ENCODE peak calls at places on chromosomes 3 and 15, in four cellular contexts. One of them, this sample, is unnamed.

GRCh38 chr15:52133510-52134220 is 21.1 kb upstream of the BCL2L10 start:
- DNase-seq in uterus: no peak
- DNase-seq in CD8-positive, alpha-beta T cell: no peak
- DNase-seq in stimulated activated CD4-positive, alpha-beta T cell treated with anti-CD3 and anti-CD28 coated beads, TNF-alpha, amount 100 ng/mL, for 4 hours: no peak
- DNase-seq in this sample: no peak

GRCh38 chr3:173732237-173732636 is 334.7 kb downstream of the NLGN1 start:
- DNase-seq in uterus: no peak
- DNase-seq in CD8-positive, alpha-beta T cell: no peak
- DNase-seq in stimulated activated CD4-positive, alpha-beta T cell treated with anti-CD3 and anti-CD28 coated beads, TNF-alpha, amount 100 ng/mL, for 4 hours: no peak
- DNase-seq in this sample: no peak

GRCh38 chr3:47008258-47008671 is 28.8 kb downstream of the NBEAL2 start:
- DNase-seq in uterus: peak; percentile 17
- DNase-seq in CD8-positive, alpha-beta T cell: no peak
- DNase-seq in stimulated activated CD4-positive, alpha-beta T cell treated with anti-CD3 and anti-CD28 coated beads, TNF-alpha, amount 100 ng/mL, for 4 hours: no peak
- DNase-seq in this sample: no peak

GRCh38 chr15:52559583-52559982 is 9.2 kb downstream of the ARPP19 start:
- DNase-seq in uterus: no peak
- DNase-seq in CD8-positive, alpha-beta T cell: no peak
- DNase-seq in stimulated activated CD4-positive, alpha-beta T cell treated with anti-CD3 and anti-CD28 coated beads, TNF-alpha, amount 100 ng/mL, for 4 hours: peak; percentile 1
- DNase-seq in this sample: peak; percentile 20

GRCh38 chr3:69033470-69033869 is 18.7 kb downstream of the TMF1 start:
- DNase-seq in uterus: no peak
- DNase-seq in CD8-positive, alpha-beta T cell: no peak
- DNase-seq in stimulated activated CD4-positive, alpha-beta T cell treated with anti-CD3 and anti-CD28 coated beads, TNF-alpha, amount 100 ng/mL, for 4 hours: no peak
- DNase-seq in this sample: no peak

GRCh38 chr15:95162967-95163531 is 931.7 kb downstream of the MCTP2 start:
- DNase-seq in uterus: peak; percentile 39
- DNase-seq in CD8-positive, alpha-beta T cell: no peak
- DNase-seq in stimulated activated CD4-positive, alpha-beta T cell treated with anti-CD3 and anti-CD28 coated beads, TNF-alpha, amount 100 ng/mL, for 4 hours: no peak
- DNase-seq in this sample: no peak

GRCh38 chr15:99454941-99455795 is 110.6 kb upstream of the MEF2A start:
- DNase-seq in uterus: peak; percentile 87
- DNase-seq in CD8-positive, alpha-beta T cell: no peak
- DNase-seq in stimulated activated CD4-positive, alpha-beta T cell treated with anti-CD3 and anti-CD28 coated beads, TNF-alpha, amount 100 ng/mL, for 4 hours: no peak
- DNase-seq in this sample: no peak

GRCh38 chr3:98602078-98602678 is 8.8 kb upstream of the CPOX start:
- DNase-seq in uterus: no peak
- DNase-seq in CD8-positive, alpha-beta T cell: no peak
- DNase-seq in stimulated activated CD4-positive, alpha-beta T cell treated with anti-CD3 and anti-CD28 coated beads, TNF-alpha, amount 100 ng/mL, for 4 hours: no peak
- DNase-seq in this sample: no peak

GRCh38 chr3:27659279-27660021 is 62.7 kb downstream of the EOMES start:
- DNase-seq in uterus: peak; percentile 34
- DNase-seq in CD8-positive, alpha-beta T cell: no peak
- DNase-seq in stimulated activated CD4-positive, alpha-beta T cell treated with anti-CD3 and anti-CD28 coated beads, TNF-alpha, amount 100 ng/mL, for 4 hours: peak; percentile 3
- DNase-seq in this sample: peak; percentile 23

GRCh38 chr15:63605816-63606215 is 8.6 kb downstream of the FBXL22 start:
- DNase-seq in uterus: no peak
- DNase-seq in CD8-positive, alpha-beta T cell: no peak
- DNase-seq in stimulated activated CD4-positive, alpha-beta T cell treated with anti-CD3 and anti-CD28 coated beads, TNF-alpha, amount 100 ng/mL, for 4 hours: no peak
- DNase-seq in this sample: peak; percentile 22

GRCh38 chr15:33277689-33278088 is 33.1 kb upstream of the RYR3 start:
- DNase-seq in uterus: no peak
- DNase-seq in CD8-positive, alpha-beta T cell: no peak
- DNase-seq in stimulated activated CD4-positive, alpha-beta T cell treated with anti-CD3 and anti-CD28 coated beads, TNF-alpha, amount 100 ng/mL, for 4 hours: no peak
- DNase-seq in this sample: no peak

GRCh38 chr3:98893740-98894139 is 7.8 kb downstream of the DCBLD2 start:
- DNase-seq in uterus: no peak
- DNase-seq in CD8-positive, alpha-beta T cell: no peak
- DNase-seq in stimulated activated CD4-positive, alpha-beta T cell treated with anti-CD3 and anti-CD28 coated beads, TNF-alpha, amount 100 ng/mL, for 4 hours: no peak
- DNase-seq in this sample: no peak

GRCh38 chr15:57866149-57866736 is 159.7 kb downstream of the POLR2M start:
- DNase-seq in uterus: peak; percentile 37
- DNase-seq in CD8-positive, alpha-beta T cell: peak; percentile 8
- DNase-seq in stimulated activated CD4-positive, alpha-beta T cell treated with anti-CD3 and anti-CD28 coated beads, TNF-alpha, amount 100 ng/mL, for 4 hours: no peak
- DNase-seq in this sample: peak; percentile 13

GRCh38 chr3:28905798-28906197 is 375.1 kb upstream of the RBMS3 start:
- DNase-seq in uterus: no peak
- DNase-seq in CD8-positive, alpha-beta T cell: no peak
- DNase-seq in stimulated activated CD4-positive, alpha-beta T cell treated with anti-CD3 and anti-CD28 coated beads, TNF-alpha, amount 100 ng/mL, for 4 hours: no peak
- DNase-seq in this sample: no peak

GRCh38 chr3:101292027-101292426 is 28.3 kb downstream of the IMPG2 start:
- DNase-seq in uterus: no peak
- DNase-seq in CD8-positive, alpha-beta T cell: no peak
- DNase-seq in stimulated activated CD4-positive, alpha-beta T cell treated with anti-CD3 and anti-CD28 coated beads, TNF-alpha, amount 100 ng/mL, for 4 hours: no peak
- DNase-seq in this sample: no peak

GRCh38 chr3:158091526-158091925 is 14.7 kb downstream of the SHOX2 start:
- DNase-seq in uterus: no peak
- DNase-seq in CD8-positive, alpha-beta T cell: no peak
- DNase-seq in stimulated activated CD4-positive, alpha-beta T cell treated with anti-CD3 and anti-CD28 coated beads, TNF-alpha, amount 100 ng/mL, for 4 hours: no peak
- DNase-seq in this sample: no peak

GRCh38 chr3:188296761-188297689 is 143.1 kb downstream of the LPP start:
- DNase-seq in uterus: peak; percentile 55
- DNase-seq in CD8-positive, alpha-beta T cell: no peak
- DNase-seq in stimulated activated CD4-positive, alpha-beta T cell treated with anti-CD3 and anti-CD28 coated beads, TNF-alpha, amount 100 ng/mL, for 4 hours: no peak
- DNase-seq in this sample: no peak

GRCh38 chr15:63972801-63973200 is 73.5 kb downstream of the DAPK2 start:
- DNase-seq in uterus: no peak
- DNase-seq in CD8-positive, alpha-beta T cell: no peak
- DNase-seq in stimulated activated CD4-positive, alpha-beta T cell treated with anti-CD3 and anti-CD28 coated beads, TNF-alpha, amount 100 ng/mL, for 4 hours: no peak
- DNase-seq in this sample: no peak

GRCh38 chr3:102037791-102038190 is 188.5 kb downstream of the NFKBIZ start:
- DNase-seq in uterus: no peak
- DNase-seq in CD8-positive, alpha-beta T cell: no peak
- DNase-seq in stimulated activated CD4-positive, alpha-beta T cell treated with anti-CD3 and anti-CD28 coated beads, TNF-alpha, amount 100 ng/mL, for 4 hours: no peak
- DNase-seq in this sample: no peak

GRCh38 chr3:4776980-4777581 is 202.2 kb upstream of the BHLHE40 start:
- DNase-seq in uterus: no peak
- DNase-seq in CD8-positive, alpha-beta T cell: no peak
- DNase-seq in stimulated activated CD4-positive, alpha-beta T cell treated with anti-CD3 and anti-CD28 coated beads, TNF-alpha, amount 100 ng/mL, for 4 hours: no peak
- DNase-seq in this sample: no peak

GRCh38 chr15:31300981-31301686 is 25.5 kb upstream of the KLF13 start:
- DNase-seq in uterus: no peak
- DNase-seq in CD8-positive, alpha-beta T cell: no peak
- DNase-seq in stimulated activated CD4-positive, alpha-beta T cell treated with anti-CD3 and anti-CD28 coated beads, TNF-alpha, amount 100 ng/mL, for 4 hours: no peak
- DNase-seq in this sample: no peak

GRCh38 chr3:182651461-182651860 is 141.8 kb upstream of the ATP11B start:
- DNase-seq in uterus: no peak
- DNase-seq in CD8-positive, alpha-beta T cell: no peak
- DNase-seq in stimulated activated CD4-positive, alpha-beta T cell treated with anti-CD3 and anti-CD28 coated beads, TNF-alpha, amount 100 ng/mL, for 4 hours: no peak
- DNase-seq in this sample: no peak